ENCODE peak calls at places on chromosomes 5 and 9, in ten cellular contexts. Q is GM06990, T is right atrium auricular region, R is GM23338, K is AG04450, P is heart left ventricle, X is gastrocnemius medialis, J is BJ, S is choroid plexus epithelial cell, N is right lobe of liver. H is an unnamed sample.

GRCh38 chr5:131280417-131280816 is 16.6 kb downstream of the CDC42SE2 start:
- DNase-seq in Q (no peak), T (no peak), R (no peak), K (no peak), P (no peak), X (no peak), J (no peak), S (no peak), N (no peak), H (no peak)

GRCh38 chr5:116576043-116576713 is 1.6 kb upstream of the SEMA6A start:
- DNase-seq in Q (peak), T (no peak), R (peak), K (no peak), P (peak), X (no peak), J (no peak), S (peak), N (peak), H (peak)

GRCh38 chr5:109410389-109411174 is 808 bp upstream of the PJA2 start:
- DNase-seq in Q (no peak), T (peak), R (peak), K (no peak), P (peak), X (peak), J (no peak), S (peak), N (peak), H (peak)

GRCh38 chr5:31237159-31237558 is 43.7 kb downstream of the CDH6 start:
- DNase-seq in Q (no peak), T (no peak), R (peak), K (no peak), P (no peak), X (no peak), J (no peak), S (peak), N (no peak), H (no peak)

GRCh38 chr5:102971693-102972293 is 148.1 kb downstream of the GIN1 start:
- DNase-seq in Q (no peak), T (no peak), R (peak), K (no peak), P (no peak), X (no peak), J (peak), S (peak), N (no peak), H (no peak)

GRCh38 chr5:33343661-33344327 is 97.0 kb upstream of the TARS1 start:
- DNase-seq in Q (no peak), T (no peak), R (no peak), K (peak), P (no peak), X (no peak), J (peak), S (peak), N (no peak), H (no peak)

GRCh38 chr9:14912849-14913248 is 2.6 kb upstream of the FREM1 start:
- DNase-seq in Q (no peak), T (no peak), R (no peak), K (no peak), P (no peak), X (no peak), J (no peak), S (no peak), N (no peak), H (no peak)

GRCh38 chr5:344668-345067 is 23.2 kb downstream of the AHRR start:
- DNase-seq in Q (no peak), T (no peak), R (no peak), K (no peak), P (no peak), X (no peak), J (no peak), S (no peak), N (no peak), H (no peak)

GRCh38 chr5:123044926-123045617 is 8.5 kb upstream of the PPIC start:
- DNase-seq in Q (no peak), T (no peak), R (no peak), K (no peak), P (no peak), X (no peak), J (no peak), S (no peak), N (no peak), H (no peak)

GRCh38 chr9:134320195-134320885 is 5.9 kb upstream of the RXRA start:
- DNase-seq in Q (no peak), T (no peak), R (peak), K (no peak), P (no peak), X (no peak), J (no peak), S (peak), N (peak), H (peak)

GRCh38 chr5:115816226-115817042 is at the start of gene CDO1:
- DNase-seq in Q (peak), T (peak), R (peak), K (no peak), P (peak), X (peak), J (no peak), S (peak), N (peak), H (peak)

GRCh38 chr9:72473474-72474241 is 47.8 kb upstream of the TMC1 start:
- DNase-seq in Q (peak), T (no peak), R (no peak), K (no peak), P (no peak), X (no peak), J (no peak), S (peak), N (no peak), H (no peak)

GRCh38 chr9:135592331-135592590 is 30.7 kb downstream of the PAEP start:
- DNase-seq in Q (no peak), T (no peak), R (no peak), K (no peak), P (no peak), X (no peak), J (no peak), S (no peak), N (no peak), H (no peak)

GRCh38 chr5:56564451-56565223 is 250.7 kb upstream of the MAP3K1 start:
- DNase-seq in Q (no peak), T (no peak), R (no peak), K (no peak), P (no peak), X (no peak), J (peak), S (peak), N (no peak), H (no peak)

GRCh38 chr9:96386157-96386556 is 2.6 kb upstream of the SLC35D2 start:
- DNase-seq in Q (no peak), T (no peak), R (no peak), K (no peak), P (no peak), X (no peak), J (no peak), S (no peak), N (no peak), H (no peak)

GRCh38 chr5:117829646-117830045 is 1158.7 kb downstream of the DTWD2 start:
- DNase-seq in Q (no peak), T (no peak), R (peak), K (no peak), P (no peak), X (no peak), J (no peak), S (no peak), N (no peak), H (no peak)

GRCh38 chr9:1837453-1838084 is 177.6 kb upstream of the SMARCA2 start:
- DNase-seq in Q (peak), T (no peak), R (peak), K (no peak), P (no peak), X (no peak), J (no peak), S (peak), N (no peak), H (no peak)

GRCh38 chr9:34125681-34126206 is 754 bp downstream of the DCAF12 start:
- DNase-seq in Q (no peak), T (no peak), R (peak), K (no peak), P (no peak), X (no peak), J (no peak), S (peak), N (no peak), H (no peak)

GRCh38 chr5:171336486-171337206 is 27.6 kb downstream of the TLX3 start:
- DNase-seq in Q (no peak), T (no peak), R (peak), K (peak), P (peak), X (no peak), J (no peak), S (peak), N (no peak), H (no peak)

GRCh38 chr9:131273146-131273545 is 3.2 kb downstream of the FAM78A start:
- DNase-seq in Q (peak), T (no peak), R (no peak), K (no peak), P (peak), X (no peak), J (no peak), S (no peak), N (no peak), H (peak)

GRCh38 chr5:38596997-38597396 is 40.6 kb upstream of the LIFR start:
- DNase-seq in Q (no peak), T (no peak), R (no peak), K (no peak), P (no peak), X (peak), J (no peak), S (no peak), N (no peak), H (no peak)

GRCh38 chr9:134344068-134344820 is 18.0 kb downstream of the RXRA start:
- DNase-seq in Q (no peak), T (no peak), R (peak), K (no peak), P (peak), X (peak), J (no peak), S (no peak), N (peak), H (peak)

GRCh38 chr5:126027149-126027548 is 396.1 kb upstream of the GRAMD2B start:
- DNase-seq in Q (no peak), T (no peak), R (no peak), K (no peak), P (no peak), X (no peak), J (no peak), S (no peak), N (no peak), H (no peak)

GRCh38 chr9:36290996-36291395 is 32.7 kb upstream of the GNE start:
- DNase-seq in Q (no peak), T (no peak), R (no peak), K (no peak), P (no peak), X (no peak), J (no peak), S (no peak), N (no peak), H (no peak)

GRCh38 chr9:109423877-109424276 is 74.2 kb downstream of the PTPN3 start:
- DNase-seq in Q (no peak), T (no peak), R (no peak), K (no peak), P (no peak), X (no peak), J (no peak), S (no peak), N (no peak), H (no peak)

GRCh38 chr9:79256691-79257213 is 315.0 kb upstream of the TLE4 start:
- DNase-seq in Q (no peak), T (no peak), R (peak), K (no peak), P (no peak), X (no peak), J (no peak), S (peak), N (no peak), H (no peak)

GRCh38 chr5:36450229-36451024 is 148.7 kb upstream of the RANBP3L start:
- DNase-seq in Q (no peak), T (no peak), R (no peak), K (no peak), P (no peak), X (no peak), J (no peak), S (peak), N (no peak), H (no peak)

GRCh38 chr5:131171276-131171815 is 602 bp downstream of the LYRM7 start:
- DNase-seq in Q (no peak), T (no peak), R (peak), K (no peak), P (no peak), X (no peak), J (no peak), S (no peak), N (no peak), H (no peak)

GRCh38 chr9:116998305-116998704 is 311.2 kb downstream of the TRIM32 start:
- DNase-seq in Q (no peak), T (no peak), R (peak), K (no peak), P (no peak), X (no peak), J (no peak), S (peak), N (no peak), H (no peak)

GRCh38 chr9:132516911-132517310 is 65.5 kb upstream of the BARHL1 start:
- DNase-seq in Q (no peak), T (no peak), R (no peak), K (no peak), P (no peak), X (no peak), J (no peak), S (no peak), N (no peak), H (no peak)

GRCh38 chr9:82987790-82988189 is 75.2 kb downstream of the RASEF start:
- DNase-seq in Q (no peak), T (no peak), R (no peak), K (no peak), P (no peak), X (no peak), J (no peak), S (no peak), N (no peak), H (no peak)

GRCh38 chr5:176870110-176870591 is 29.0 kb downstream of the HK3 start:
- DNase-seq in Q (no peak), T (no peak), R (peak), K (peak), P (no peak), X (no peak), J (no peak), S (peak), N (peak), H (no peak)

GRCh38 chr5:569358-569867 is 42.7 kb upstream of the CEP72 start:
- DNase-seq in Q (no peak), T (no peak), R (no peak), K (no peak), P (no peak), X (no peak), J (no peak), S (no peak), N (no peak), H (no peak)

GRCh38 chr5:171162602-171163001 is 146.4 kb upstream of the TLX3 start:
- DNase-seq in Q (no peak), T (no peak), R (peak), K (no peak), P (no peak), X (no peak), J (no peak), S (peak), N (no peak), H (no peak)

GRCh38 chr5:148846930-148847329 is 20.5 kb downstream of the ADRB2 start:
- DNase-seq in Q (no peak), T (no peak), R (no peak), K (no peak), P (no peak), X (no peak), J (no peak), S (no peak), N (no peak), H (no peak)

GRCh38 chr9:109910616-109911568 is 130.9 kb downstream of the PALM2AKAP2 start:
- DNase-seq in Q (no peak), T (no peak), R (no peak), K (peak), P (no peak), X (no peak), J (peak), S (peak), N (peak), H (no peak)

GRCh38 chr9:135888766-135889394 is 18.5 kb downstream of the CAMSAP1 start:
- DNase-seq in Q (no peak), T (no peak), R (no peak), K (no peak), P (no peak), X (no peak), J (no peak), S (no peak), N (no peak), H (no peak)

GRCh38 chr5:2261002-2261703 is 378.4 kb upstream of the IRX4 start:
- DNase-seq in Q (no peak), T (no peak), R (no peak), K (no peak), P (no peak), X (no peak), J (no peak), S (no peak), N (no peak), H (no peak)

GRCh38 chr5:2257326-2258244 is 374.9 kb upstream of the IRX4 start:
- DNase-seq in Q (no peak), T (peak), R (no peak), K (no peak), P (no peak), X (no peak), J (no peak), S (no peak), N (no peak), H (no peak)

GRCh38 chr5:2260211-2260985 is 377.7 kb upstream of the IRX4 start:
- DNase-seq in Q (no peak), T (peak), R (no peak), K (no peak), P (no peak), X (no peak), J (no peak), S (no peak), N (no peak), H (no peak)

GRCh38 chr5:2258861-2259260 is 376.1 kb upstream of the IRX4 start:
- DNase-seq in Q (no peak), T (no peak), R (no peak), K (no peak), P (no peak), X (no peak), J (no peak), S (no peak), N (no peak), H (no peak)

DNA sequence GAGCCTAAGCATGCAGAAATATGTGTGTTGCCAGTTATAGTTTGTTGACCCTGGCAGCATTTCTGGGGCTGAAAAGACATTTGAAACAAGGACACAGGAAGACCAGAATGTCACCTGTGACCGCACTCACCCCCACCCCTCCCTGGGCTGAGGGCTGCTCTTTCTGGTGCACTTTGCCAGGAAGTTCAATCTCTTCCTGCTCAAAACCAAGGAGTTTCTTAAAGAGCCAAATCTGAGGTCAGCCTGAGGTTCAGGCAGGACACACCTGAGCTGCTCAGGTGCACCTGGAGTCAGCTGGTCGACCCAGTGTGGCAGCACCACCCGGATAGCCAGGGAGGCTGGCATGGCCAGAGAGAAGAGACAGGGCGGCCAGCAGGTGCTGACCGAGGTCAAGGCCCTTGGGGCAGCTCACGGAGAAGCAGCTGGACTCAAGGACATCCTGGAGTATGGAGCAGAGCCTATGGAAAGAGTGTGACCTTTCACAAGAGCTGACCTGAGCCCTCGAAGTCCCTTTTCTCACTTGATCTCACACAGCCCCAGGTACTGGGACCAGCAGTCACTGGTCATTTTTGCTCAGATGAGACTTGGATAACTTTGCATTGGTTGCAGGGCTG is 376.9 kb upstream of the IRX4 start:
- DNase-seq in Q (no peak), T (peak), R (no peak), K (no peak), P (no peak), X (no peak), J (no peak), S (no peak), N (no peak), H (no peak)
- H3K4me3 ChIP-seq in Q (no peak), T (no peak), R (no peak), K (no peak), P (no peak), X (no peak), J (no peak), S (no peak), N (no peak), H (no peak)

GRCh38 chr5:174423538-174423937 is 300.8 kb upstream of the MSX2 start:
- DNase-seq in Q (no peak), T (no peak), R (no peak), K (no peak), P (no peak), X (peak), J (no peak), S (no peak), N (no peak), H (peak)

GRCh38 chr5:174425964-174426290 is 298.5 kb upstream of the MSX2 start:
- DNase-seq in Q (no peak), T (no peak), R (no peak), K (no peak), P (no peak), X (no peak), J (no peak), S (no peak), N (no peak), H (no peak)

GRCh38 chr5:174426388-174426787 is 298.0 kb upstream of the MSX2 start:
- DNase-seq in Q (no peak), T (no peak), R (no peak), K (no peak), P (no peak), X (no peak), J (no peak), S (no peak), N (no peak), H (no peak)

GRCh38 chr5:174425271-174425963 is 299.0 kb upstream of the MSX2 start:
- DNase-seq in Q (no peak), T (no peak), R (no peak), K (no peak), P (no peak), X (no peak), J (no peak), S (no peak), N (no peak), H (no peak)

GRCh38 chr5:174424219-174425053 is 299.9 kb upstream of the MSX2 start:
- DNase-seq in Q (no peak), T (no peak), R (no peak), K (no peak), P (no peak), X (no peak), J (no peak), S (peak), N (no peak), H (no peak)
- H3K4me3 ChIP-seq in Q (no peak), T (no peak), R (no peak), K (no peak), P (no peak), X (no peak), J (no peak), S (no peak), N (no peak), H (no peak)

GRCh38 chr9:5511935-5512580 is 1.7 kb downstream of the PDCD1LG2 start:
- DNase-seq in Q (no peak), T (no peak), R (no peak), K (no peak), P (no peak), X (no peak), J (no peak), S (no peak), N (no peak), H (no peak)

GRCh38 chr9:5509573-5509972 is 758 bp upstream of the PDCD1LG2 start:
- DNase-seq in Q (no peak), T (no peak), R (no peak), K (peak), P (no peak), X (no peak), J (peak), S (peak), N (no peak), H (no peak)

GRCh38 chr9:5510991-5511390 is 660 bp downstream of the PDCD1LG2 start:
- DNase-seq in Q (no peak), T (no peak), R (no peak), K (no peak), P (no peak), X (no peak), J (no peak), S (no peak), N (no peak), H (no peak)

GRCh38 chr9:5511476-5511875 is 1.1 kb downstream of the PDCD1LG2 start:
- DNase-seq in Q (no peak), T (no peak), R (no peak), K (no peak), P (no peak), X (no peak), J (no peak), S (no peak), N (no peak), H (no peak)

GRCh38 chr9:5510360-5510931 is at the start of gene PDCD1LG2:
- DNase-seq in Q (peak), T (no peak), R (no peak), K (peak), P (no peak), X (no peak), J (peak), S (peak), N (no peak), H (no peak)
- H3K4me3 ChIP-seq in Q (peak), T (peak), R (no peak), K (peak), P (peak), X (peak), J (peak), S (peak), N (peak), H (peak)

GRCh38 chr5:173895766-173896165 is 7.6 kb downstream of the CPEB4 start:
- DNase-seq in Q (no peak), T (no peak), R (no peak), K (no peak), P (no peak), X (no peak), J (no peak), S (no peak), N (no peak), H (no peak)
- H3K4me3 ChIP-seq in Q (no peak), T (no peak), R (no peak), K (no peak), P (peak), X (peak), J (no peak), S (no peak), N (no peak), H (peak)

DNA sequence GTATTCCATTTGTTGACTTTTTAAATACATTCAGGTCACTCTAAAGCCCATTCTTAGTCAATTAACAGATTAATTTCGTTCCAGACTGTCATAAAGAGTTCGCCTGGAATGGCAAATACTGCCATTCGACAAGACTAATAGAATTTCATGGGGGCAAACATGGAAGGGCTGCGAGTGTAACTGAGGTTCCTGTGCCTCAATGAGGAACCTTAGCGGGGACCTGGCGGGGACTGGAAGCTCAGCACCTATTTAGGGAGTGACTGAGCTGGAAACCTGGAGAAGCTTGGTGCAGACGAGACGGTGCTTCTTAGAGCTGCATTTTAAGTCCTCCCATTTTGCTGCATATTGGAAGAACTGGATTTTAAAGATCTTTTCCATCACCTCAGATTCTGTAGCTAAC is 3.4 kb downstream of the VCAN start:
- DNase-seq in Q (no peak), T (no peak), R (peak), K (no peak), P (no peak), X (no peak), J (no peak), S (no peak), N (no peak), H (no peak)
- H3K4me3 ChIP-seq in Q (peak), T (peak), R (peak), K (peak), P (peak), X (peak), J (peak), S (peak), N (peak), H (peak)